ENCODE peak calls at places on chromosome 1, in eight cellular contexts. One of them, this sample, is unnamed.

GRCh38 chr1:99180915-99181314 is 83.4 kb upstream of the PLPPR4 start:
- DNase-seq in HEK293T: no peak
- DNase-seq in astrocyte of the spinal cord: no peak
- DNase-seq in activated B cell treated with CpG ODN at 0.5 μM for 24 hours: no peak
- DNase-seq in left ventricle myocardium inferior: no peak
- DNase-seq in omental fat pad: no peak
- DNase-seq in T47D: no peak
- DNase-seq in fibroblast of lung: no peak
- DNase-seq in this sample: no peak

GRCh38 chr1:4416189-4416588 is 238.2 kb upstream of the AJAP1 start:
- DNase-seq in fibroblast of lung: no peak
- DNase-seq in left ventricle myocardium inferior: no peak
- DNase-seq in T47D: no peak
- DNase-seq in omental fat pad: no peak
- DNase-seq in astrocyte of the spinal cord: no peak
- DNase-seq in HEK293T: no peak
- DNase-seq in activated B cell treated with CpG ODN at 0.5 μM for 24 hours: no peak
- DNase-seq in this sample: no peak

GRCh38 chr1:97691325-97691724 is 229.5 kb downstream of the DPYD start:
- DNase-seq in left ventricle myocardium inferior: no peak
- DNase-seq in astrocyte of the spinal cord: no peak
- DNase-seq in HEK293T: no peak
- DNase-seq in T47D: no peak
- DNase-seq in fibroblast of lung: no peak
- DNase-seq in omental fat pad: no peak
- DNase-seq in activated B cell treated with CpG ODN at 0.5 μM for 24 hours: no peak
- DNase-seq in this sample: no peak

GRCh38 chr1:111441573-111442192 is 7.4 kb downstream of the WDR77 start:
- DNase-seq in fibroblast of lung: peak
- DNase-seq in HEK293T: peak
- DNase-seq in left ventricle myocardium inferior: no peak
- DNase-seq in astrocyte of the spinal cord: no peak
- DNase-seq in T47D: no peak
- DNase-seq in omental fat pad: no peak
- DNase-seq in activated B cell treated with CpG ODN at 0.5 μM for 24 hours: peak
- DNase-seq in this sample: peak

GRCh38 chr1:30744060-30744756 is 13.4 kb downstream of the LAPTM5 start:
- DNase-seq in omental fat pad: no peak
- DNase-seq in left ventricle myocardium inferior: no peak
- DNase-seq in fibroblast of lung: no peak
- DNase-seq in HEK293T: no peak
- DNase-seq in T47D: no peak
- DNase-seq in astrocyte of the spinal cord: no peak
- DNase-seq in activated B cell treated with CpG ODN at 0.5 μM for 24 hours: no peak
- DNase-seq in this sample: no peak

GRCh38 chr1:27416387-27417111 is 24.1 kb downstream of the GPR3 start:
- DNase-seq in activated B cell treated with CpG ODN at 0.5 μM for 24 hours: no peak
- DNase-seq in HEK293T: peak
- DNase-seq in astrocyte of the spinal cord: peak
- DNase-seq in fibroblast of lung: peak
- DNase-seq in omental fat pad: no peak
- DNase-seq in T47D: no peak
- DNase-seq in left ventricle myocardium inferior: no peak
- DNase-seq in this sample: no peak

GRCh38 chr1:85471558-85471957 is 6.6 kb upstream of the DDAH1 start:
- DNase-seq in left ventricle myocardium inferior: no peak
- DNase-seq in omental fat pad: no peak
- DNase-seq in HEK293T: no peak
- DNase-seq in fibroblast of lung: no peak
- DNase-seq in astrocyte of the spinal cord: no peak
- DNase-seq in T47D: no peak
- DNase-seq in activated B cell treated with CpG ODN at 0.5 μM for 24 hours: no peak
- DNase-seq in this sample: no peak

GRCh38 chr1:53553734-53554509 is 94.7 kb downstream of the DMRTB1 start:
- DNase-seq in T47D: no peak
- DNase-seq in left ventricle myocardium inferior: peak
- DNase-seq in astrocyte of the spinal cord: no peak
- DNase-seq in fibroblast of lung: no peak
- DNase-seq in omental fat pad: peak
- DNase-seq in activated B cell treated with CpG ODN at 0.5 μM for 24 hours: peak
- DNase-seq in HEK293T: no peak
- DNase-seq in this sample: peak

GRCh38 chr1:156656779-156657160 is 14.9 kb downstream of the BCAN start:
- DNase-seq in astrocyte of the spinal cord: no peak
- DNase-seq in omental fat pad: no peak
- DNase-seq in T47D: no peak
- DNase-seq in HEK293T: no peak
- DNase-seq in fibroblast of lung: no peak
- DNase-seq in activated B cell treated with CpG ODN at 0.5 μM for 24 hours: no peak
- DNase-seq in left ventricle myocardium inferior: no peak
- DNase-seq in this sample: peak

GRCh38 chr1:92993581-92993980 is 32.3 kb upstream of the DIPK1A start:
- DNase-seq in left ventricle myocardium inferior: no peak
- DNase-seq in HEK293T: no peak
- DNase-seq in astrocyte of the spinal cord: no peak
- DNase-seq in activated B cell treated with CpG ODN at 0.5 μM for 24 hours: no peak
- DNase-seq in fibroblast of lung: no peak
- DNase-seq in T47D: no peak
- DNase-seq in omental fat pad: no peak
- DNase-seq in this sample: no peak

This sample was measured in left ventricle myocardium superior.